ENCODE peak calls at places on chromosomes 3 and 15, in eight cellular contexts. One of them, this sample, is unnamed.

GRCh38 chr3:79012946-79013362 is 754.8 kb downstream of the ROBO1 start:
- DNase-seq in small intestine: no peak
- DNase-seq in ovary: no peak
- DNase-seq in prostate gland: no peak
- DNase-seq in dorsolateral prefrontal cortex: no peak
- DNase-seq in astrocyte: no peak
- DNase-seq in breast epithelium: no peak
- DNase-seq in GM12878: no peak
- DNase-seq in this sample: no peak

GRCh38 chr3:196620228-196620627 is 19.3 kb upstream of the NRROS start:
- DNase-seq in small intestine: no peak
- DNase-seq in ovary: no peak
- DNase-seq in prostate gland: no peak
- DNase-seq in dorsolateral prefrontal cortex: no peak
- DNase-seq in astrocyte: peak; percentile 40
- DNase-seq in breast epithelium: no peak
- DNase-seq in GM12878: no peak
- DNase-seq in this sample: peak; percentile 45

GRCh38 chr3:50190921-50191660 is at the start of gene GNAT1:
- DNase-seq in small intestine: no peak
- DNase-seq in ovary: no peak
- DNase-seq in prostate gland: no peak
- DNase-seq in dorsolateral prefrontal cortex: no peak
- DNase-seq in astrocyte: no peak
- DNase-seq in breast epithelium: no peak
- DNase-seq in GM12878: no peak
- DNase-seq in this sample: no peak

GRCh38 chr3:21170964-21171363 is 580.0 kb downstream of the ZNF385D start:
- DNase-seq in small intestine: no peak
- DNase-seq in ovary: no peak
- DNase-seq in prostate gland: no peak
- DNase-seq in dorsolateral prefrontal cortex: no peak
- DNase-seq in astrocyte: no peak
- DNase-seq in breast epithelium: no peak
- DNase-seq in GM12878: no peak
- DNase-seq in this sample: peak; percentile 14

GRCh38 chr15:74620636-74621545 is 5.3 kb downstream of the CLK3 start:
- DNase-seq in small intestine: peak; percentile 87
- DNase-seq in ovary: no peak
- DNase-seq in prostate gland: peak; percentile 58
- DNase-seq in dorsolateral prefrontal cortex: peak; percentile 50
- DNase-seq in astrocyte: peak; percentile 41
- DNase-seq in breast epithelium: no peak
- DNase-seq in GM12878: no peak
- DNase-seq in this sample: peak; percentile 70

GRCh38 chr15:87348746-87349145 is 907.8 kb downstream of the NTRK3 start:
- DNase-seq in small intestine: no peak
- DNase-seq in ovary: no peak
- DNase-seq in prostate gland: no peak
- DNase-seq in dorsolateral prefrontal cortex: no peak
- DNase-seq in astrocyte: peak; percentile 56
- DNase-seq in breast epithelium: no peak
- DNase-seq in GM12878: no peak
- DNase-seq in this sample: peak; percentile 49

GRCh38 chr3:82474711-82475110 is 713.3 kb upstream of the GBE1 start:
- DNase-seq in small intestine: no peak
- DNase-seq in ovary: no peak
- DNase-seq in prostate gland: no peak
- DNase-seq in dorsolateral prefrontal cortex: no peak
- DNase-seq in astrocyte: peak; percentile 12
- DNase-seq in breast epithelium: no peak
- DNase-seq in GM12878: no peak
- DNase-seq in this sample: peak; percentile 5

GRCh38 chr3:195253981-195254432 is 17.0 kb downstream of the XXYLT1 start:
- DNase-seq in small intestine: no peak
- DNase-seq in ovary: no peak
- DNase-seq in prostate gland: no peak
- DNase-seq in dorsolateral prefrontal cortex: no peak
- DNase-seq in astrocyte: no peak
- DNase-seq in breast epithelium: no peak
- DNase-seq in GM12878: no peak
- DNase-seq in this sample: no peak

GRCh38 chr3:171168086-171168485 is 141.6 kb upstream of the SLC2A2 start:
- DNase-seq in small intestine: peak; percentile 93
- DNase-seq in ovary: no peak
- DNase-seq in prostate gland: no peak
- DNase-seq in dorsolateral prefrontal cortex: no peak
- DNase-seq in astrocyte: peak; percentile 79
- DNase-seq in breast epithelium: no peak
- DNase-seq in GM12878: no peak
- DNase-seq in this sample: peak; percentile 10

GRCh38 chr15:66657062-66658020 is 44.7 kb upstream of the SMAD6 start:
- DNase-seq in small intestine: no peak
- DNase-seq in ovary: no peak
- DNase-seq in prostate gland: no peak
- DNase-seq in dorsolateral prefrontal cortex: no peak
- DNase-seq in astrocyte: no peak
- DNase-seq in breast epithelium: no peak
- DNase-seq in GM12878: no peak
- DNase-seq in this sample: no peak

GRCh38 chr15:50881121-50882048 is 27.1 kb upstream of the AP4E1 start:
- DNase-seq in small intestine: no peak
- DNase-seq in ovary: no peak
- DNase-seq in prostate gland: no peak
- DNase-seq in dorsolateral prefrontal cortex: no peak
- DNase-seq in astrocyte: peak; percentile 23
- DNase-seq in breast epithelium: no peak
- DNase-seq in GM12878: peak; percentile 56
- DNase-seq in this sample: no peak

GRCh38 chr3:77348244-77348855 is 308.5 kb downstream of the ROBO2 start:
- DNase-seq in small intestine: peak; percentile 1
- DNase-seq in ovary: no peak
- DNase-seq in prostate gland: no peak
- DNase-seq in dorsolateral prefrontal cortex: no peak
- DNase-seq in astrocyte: no peak
- DNase-seq in breast epithelium: no peak
- DNase-seq in GM12878: no peak
- DNase-seq in this sample: peak; percentile 53

GRCh38 chr15:79990280-79990996 is 19.4 kb upstream of the BCL2A1 start:
- DNase-seq in small intestine: no peak
- DNase-seq in ovary: no peak
- DNase-seq in prostate gland: no peak
- DNase-seq in dorsolateral prefrontal cortex: no peak
- DNase-seq in astrocyte: no peak
- DNase-seq in breast epithelium: no peak
- DNase-seq in GM12878: no peak
- DNase-seq in this sample: no peak

DNA sequence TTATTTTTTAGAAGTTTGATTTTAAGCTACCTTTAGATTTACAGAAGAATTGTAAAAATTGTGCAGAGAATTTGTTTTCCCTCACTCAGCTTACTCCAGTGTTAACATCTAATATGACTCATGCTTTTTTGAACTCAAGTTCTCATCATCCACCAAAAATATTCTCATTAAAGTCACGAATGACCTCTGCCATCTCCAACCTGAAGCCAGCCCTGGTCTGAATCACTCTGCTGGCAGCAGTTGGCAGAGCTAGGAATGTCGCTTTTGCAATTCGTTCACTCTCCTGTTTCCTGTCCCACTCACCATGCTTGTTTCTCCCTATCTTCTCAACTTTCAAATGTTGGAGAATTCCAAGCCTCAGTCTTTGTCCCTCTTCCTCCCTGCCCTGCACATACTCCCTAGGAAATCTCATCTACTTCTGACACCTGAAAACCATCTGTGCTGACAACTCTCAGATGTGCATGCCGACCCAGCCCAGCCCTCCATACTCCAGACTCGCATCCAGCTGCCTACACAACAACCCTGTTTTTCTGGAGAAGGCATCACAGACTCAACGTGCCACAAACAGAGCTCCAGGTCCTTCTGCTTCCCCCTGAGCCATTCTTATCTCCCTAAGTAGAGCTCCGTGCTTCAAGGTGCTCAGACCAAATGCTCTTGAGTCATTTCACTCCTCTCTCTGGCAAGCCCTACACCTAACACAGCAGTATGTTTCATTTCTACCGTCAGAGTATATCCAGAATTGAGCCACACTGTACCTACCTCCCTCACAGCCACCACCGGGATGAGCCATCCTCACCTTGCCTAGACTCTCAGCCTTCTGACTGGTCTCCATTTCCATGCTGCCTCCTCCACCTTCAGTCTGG is 24.9 kb downstream of the PRR23E start:
- DNase-seq in small intestine: no peak
- DNase-seq in ovary: no peak
- DNase-seq in prostate gland: no peak
- DNase-seq in dorsolateral prefrontal cortex: no peak
- DNase-seq in astrocyte: no peak
- DNase-seq in breast epithelium: no peak
- DNase-seq in GM12878: no peak
- DNase-seq in this sample: no peak
- H3K4me3 ChIP-seq in small intestine: no peak overlapping the region
- H3K4me3 ChIP-seq in ovary: no peak overlapping the region
- H3K4me3 ChIP-seq in prostate gland: no peak overlapping the region
- H3K4me3 ChIP-seq in dorsolateral prefrontal cortex: no peak overlapping the region
- H3K4me3 ChIP-seq in astrocyte: no peak overlapping the region
- H3K4me3 ChIP-seq in breast epithelium: no peak overlapping the region
- H3K4me3 ChIP-seq in GM12878: no peak overlapping the region
- H3K4me3 ChIP-seq in this sample: no peak overlapping the region

DNA sequence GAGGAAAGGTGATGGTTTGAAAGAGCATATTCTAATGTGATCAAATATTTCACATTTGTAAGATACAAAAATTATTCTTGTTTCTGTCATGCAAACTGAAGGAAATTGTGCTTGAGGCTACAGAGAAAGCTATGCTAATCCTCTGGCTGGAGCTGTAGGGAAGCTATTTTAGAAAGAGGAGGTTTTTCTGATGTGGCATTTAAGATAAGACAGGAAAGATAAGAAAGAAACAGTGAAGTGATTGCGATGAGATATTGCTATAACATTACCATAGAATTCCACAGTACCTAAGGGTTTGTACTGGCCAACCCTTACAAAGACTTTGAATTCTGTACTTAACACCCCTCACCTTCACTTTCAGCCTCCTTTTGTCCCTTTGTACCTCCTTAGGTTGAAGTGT is 205.2 kb upstream of the LMCD1 start:
- DNase-seq in small intestine: no peak
- DNase-seq in ovary: no peak
- DNase-seq in prostate gland: no peak
- DNase-seq in dorsolateral prefrontal cortex: no peak
- DNase-seq in astrocyte: no peak
- DNase-seq in breast epithelium: no peak
- DNase-seq in GM12878: no peak
- DNase-seq in this sample: no peak
- H3K27ac ChIP-seq in small intestine: no peak overlapping the region
- H3K27ac ChIP-seq in ovary: no peak overlapping the region
- H3K27ac ChIP-seq in prostate gland: no peak overlapping the region
- H3K27ac ChIP-seq in dorsolateral prefrontal cortex: no peak overlapping the region
- H3K27ac ChIP-seq in astrocyte: no peak overlapping the region
- H3K27ac ChIP-seq in breast epithelium: no peak overlapping the region
- H3K27ac ChIP-seq in GM12878: no peak overlapping the region
- H3K27ac ChIP-seq in this sample: no peak overlapping the region

GRCh38 chr15:29670945-29671307 is 151.3 kb downstream of the TJP1 start:
- DNase-seq in small intestine: peak; percentile 97
- DNase-seq in ovary: no peak
- DNase-seq in prostate gland: peak; percentile 57
- DNase-seq in dorsolateral prefrontal cortex: no peak
- DNase-seq in astrocyte: peak; percentile 76
- DNase-seq in breast epithelium: no peak
- DNase-seq in GM12878: no peak
- DNase-seq in this sample: peak; percentile 75

GRCh38 chr15:29671308-29671981 is 150.8 kb downstream of the TJP1 start:
- DNase-seq in small intestine: no peak
- DNase-seq in ovary: no peak
- DNase-seq in prostate gland: no peak
- DNase-seq in dorsolateral prefrontal cortex: no peak
- DNase-seq in astrocyte: peak; percentile 68
- DNase-seq in breast epithelium: no peak
- DNase-seq in GM12878: no peak
- DNase-seq in this sample: peak; percentile 52

GRCh38 chr15:29669823-29670222 is 152.4 kb downstream of the TJP1 start:
- DNase-seq in small intestine: no peak
- DNase-seq in ovary: no peak
- DNase-seq in prostate gland: no peak
- DNase-seq in dorsolateral prefrontal cortex: no peak
- DNase-seq in astrocyte: peak; percentile 53
- DNase-seq in breast epithelium: no peak
- DNase-seq in GM12878: no peak
- DNase-seq in this sample: peak; percentile 55

GRCh38 chr15:29668120-29668602 is 154.1 kb downstream of the TJP1 start:
- DNase-seq in small intestine: peak; percentile 90
- DNase-seq in ovary: peak; percentile 35
- DNase-seq in prostate gland: peak; percentile 57
- DNase-seq in dorsolateral prefrontal cortex: peak; percentile 41
- DNase-seq in astrocyte: peak; percentile 77
- DNase-seq in breast epithelium: peak; percentile 68
- DNase-seq in GM12878: peak; percentile 2
- DNase-seq in this sample: peak; percentile 92

DNA sequence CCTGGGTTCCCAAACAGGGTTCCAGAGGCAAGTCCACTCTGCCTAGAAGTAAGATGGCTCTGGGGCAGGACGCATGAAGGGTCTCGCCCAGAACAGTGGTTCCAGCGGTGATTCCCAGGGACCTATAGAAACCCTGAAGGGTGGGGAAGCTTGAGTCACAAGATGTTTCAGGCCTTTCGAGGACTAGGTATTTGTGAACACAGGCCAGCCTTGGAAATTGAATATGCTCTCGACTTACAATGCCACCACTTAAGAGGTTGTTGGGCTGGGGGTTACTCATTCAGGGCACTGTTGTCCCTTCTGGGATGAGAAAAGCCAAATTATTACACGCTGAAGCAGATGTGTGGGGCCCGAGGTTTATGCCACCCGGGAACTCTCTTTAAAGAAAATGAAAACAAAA is 152.0 kb downstream of the TJP1 start:
- DNase-seq in small intestine: no peak
- DNase-seq in ovary: no peak
- DNase-seq in prostate gland: no peak
- DNase-seq in dorsolateral prefrontal cortex: no peak
- DNase-seq in astrocyte: no peak
- DNase-seq in breast epithelium: no peak
- DNase-seq in GM12878: no peak
- DNase-seq in this sample: no peak
- H3K4me3 ChIP-seq in small intestine: no peak overlapping the region
- H3K4me3 ChIP-seq in ovary: no peak overlapping the region
- H3K4me3 ChIP-seq in prostate gland: no peak overlapping the region
- H3K4me3 ChIP-seq in dorsolateral prefrontal cortex: no peak overlapping the region
- H3K4me3 ChIP-seq in astrocyte: peak overlapping the region; percentile 11
- H3K4me3 ChIP-seq in breast epithelium: no peak overlapping the region
- H3K4me3 ChIP-seq in GM12878: no peak overlapping the region
- H3K4me3 ChIP-seq in this sample: no peak overlapping the region

DNA sequence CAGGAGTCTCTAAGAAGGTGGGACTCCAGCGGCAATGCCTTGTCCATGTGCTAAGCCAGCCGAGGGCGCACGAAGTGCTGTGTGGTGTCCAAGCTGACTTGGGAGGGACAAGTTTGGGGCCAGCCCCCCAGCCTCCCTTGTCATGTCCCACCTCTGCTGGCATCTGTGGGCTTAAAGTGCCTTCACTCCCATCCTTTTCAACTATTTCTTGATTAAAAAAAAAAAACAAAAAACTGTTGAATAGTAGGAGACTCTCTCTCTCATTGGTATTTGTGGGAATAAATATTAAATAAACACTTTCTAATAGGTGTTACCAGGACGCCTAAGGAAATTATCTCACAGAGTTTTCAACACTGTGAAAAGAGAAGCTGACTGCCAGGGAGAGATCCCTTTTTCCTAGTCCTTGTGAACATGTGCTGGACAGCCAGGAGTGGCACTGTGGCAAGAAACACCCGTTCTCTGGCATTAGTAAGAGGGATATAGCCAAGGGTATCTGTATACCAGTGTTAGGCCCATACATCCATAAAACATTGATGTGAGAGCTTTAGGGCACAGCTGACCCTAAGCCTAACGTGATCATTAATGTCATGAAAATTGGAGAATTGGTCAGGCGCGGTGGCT is 158.0 kb downstream of the IGF1R start:
- DNase-seq in small intestine: no peak
- DNase-seq in ovary: no peak
- DNase-seq in prostate gland: no peak
- DNase-seq in dorsolateral prefrontal cortex: no peak
- DNase-seq in astrocyte: no peak
- DNase-seq in breast epithelium: no peak
- DNase-seq in GM12878: no peak
- DNase-seq in this sample: no peak
- H3K27ac ChIP-seq in small intestine: no peak overlapping the region
- H3K27ac ChIP-seq in ovary: no peak overlapping the region
- H3K27ac ChIP-seq in prostate gland: peak overlapping the region; percentile 41
- H3K27ac ChIP-seq in dorsolateral prefrontal cortex: no peak overlapping the region
- H3K27ac ChIP-seq in astrocyte: no peak overlapping the region
- H3K27ac ChIP-seq in breast epithelium: no peak overlapping the region
- H3K27ac ChIP-seq in GM12878: no peak overlapping the region
- H3K27ac ChIP-seq in this sample: no peak overlapping the region

This sample was measured in brain microvascular endothelial cell.